ENCODE peak calls at places on chromosomes 13 and 19, in six cellular contexts. One of them, this sample, is unnamed.

GRCh38 chr13:109989155-109989554 is 202.8 kb upstream of the IRS2 start:
- DNase-seq in spleen: no peak
- DNase-seq in GM12891: no peak
- DNase-seq in GM12878: no peak
- DNase-seq in prostate gland: no peak
- DNase-seq in suprapubic skin: no peak
- DNase-seq in this sample: no peak

GRCh38 chr13:36329355-36329754 is 16.8 kb downstream of the SPART start:
- DNase-seq in spleen: no peak
- DNase-seq in GM12891: no peak
- DNase-seq in GM12878: no peak
- DNase-seq in prostate gland: no peak
- DNase-seq in suprapubic skin: no peak
- DNase-seq in this sample: no peak

GRCh38 chr19:47503130-47503822 is 11.6 kb downstream of the NAPA start:
- DNase-seq in spleen: no peak
- DNase-seq in GM12891: no peak
- DNase-seq in GM12878: no peak
- DNase-seq in prostate gland: no peak
- DNase-seq in suprapubic skin: no peak
- DNase-seq in this sample: no peak

GRCh38 chr13:73166204-73166603 is 107.4 kb downstream of the KLF5 start:
- DNase-seq in spleen: no peak
- DNase-seq in GM12891: no peak
- DNase-seq in GM12878: no peak
- DNase-seq in prostate gland: no peak
- DNase-seq in suprapubic skin: no peak
- DNase-seq in this sample: no peak

GRCh38 chr13:30730526-30730925 is 4.8 kb upstream of the ALOX5AP start:
- DNase-seq in spleen: no peak
- DNase-seq in GM12891: no peak
- DNase-seq in GM12878: no peak
- DNase-seq in prostate gland: no peak
- DNase-seq in suprapubic skin: no peak
- DNase-seq in this sample: no peak

GRCh38 chr13:49421391-49421790 is 22.5 kb downstream of the CAB39L start:
- DNase-seq in spleen: no peak
- DNase-seq in GM12891: no peak
- DNase-seq in GM12878: peak; percentile 24
- DNase-seq in prostate gland: no peak
- DNase-seq in suprapubic skin: no peak
- DNase-seq in this sample: peak; percentile 6

GRCh38 chr13:78576266-78576665 is 27.1 kb downstream of the POU4F1 start:
- DNase-seq in spleen: no peak
- DNase-seq in GM12891: no peak
- DNase-seq in GM12878: no peak
- DNase-seq in prostate gland: no peak
- DNase-seq in suprapubic skin: no peak
- DNase-seq in this sample: no peak

GRCh38 chr19:58227964-58228583 is 640 bp upstream of the ZNF544 start:
- DNase-seq in spleen: no peak
- DNase-seq in GM12891: no peak
- DNase-seq in GM12878: no peak
- DNase-seq in prostate gland: no peak
- DNase-seq in suprapubic skin: no peak
- DNase-seq in this sample: no peak

GRCh38 chr13:100491164-100491847 is 97.3 kb downstream of the GGACT start:
- DNase-seq in spleen: no peak
- DNase-seq in GM12891: no peak
- DNase-seq in GM12878: no peak
- DNase-seq in prostate gland: no peak
- DNase-seq in suprapubic skin: no peak
- DNase-seq in this sample: no peak

GRCh38 chr19:45999653-46000121 is 4.4 kb downstream of the CCDC61 start:
- DNase-seq in spleen: no peak
- DNase-seq in GM12891: no peak
- DNase-seq in GM12878: no peak
- DNase-seq in prostate gland: no peak
- DNase-seq in suprapubic skin: no peak
- DNase-seq in this sample: no peak

GRCh38 chr13:91588541-91588940 is 190.1 kb downstream of the GPC5 start:
- DNase-seq in spleen: no peak
- DNase-seq in GM12891: no peak
- DNase-seq in GM12878: no peak
- DNase-seq in prostate gland: no peak
- DNase-seq in suprapubic skin: no peak
- DNase-seq in this sample: no peak

GRCh38 chr13:30052127-30052526 is 201.7 kb upstream of the UBL3 start:
- DNase-seq in spleen: no peak
- DNase-seq in GM12891: no peak
- DNase-seq in GM12878: no peak
- DNase-seq in prostate gland: no peak
- DNase-seq in suprapubic skin: no peak
- DNase-seq in this sample: no peak

GRCh38 chr13:90168953-90169352 is 1178.5 kb upstream of the MIR17HG start:
- DNase-seq in spleen: no peak
- DNase-seq in GM12891: no peak
- DNase-seq in GM12878: no peak
- DNase-seq in prostate gland: no peak
- DNase-seq in suprapubic skin: no peak
- DNase-seq in this sample: no peak

GRCh38 chr13:25930655-25931054 is 121.2 kb downstream of the SHISA2 start:
- DNase-seq in spleen: no peak
- DNase-seq in GM12891: no peak
- DNase-seq in GM12878: no peak
- DNase-seq in prostate gland: no peak
- DNase-seq in suprapubic skin: no peak
- DNase-seq in this sample: no peak

GRCh38 chr13:47426126-47426849 is 529.4 kb upstream of the HTR2A start:
- DNase-seq in spleen: no peak
- DNase-seq in GM12891: no peak
- DNase-seq in GM12878: no peak
- DNase-seq in prostate gland: no peak
- DNase-seq in suprapubic skin: no peak
- DNase-seq in this sample: no peak

GRCh38 chr13:51364404-51365008 is 25.0 kb downstream of the SERPINE3 start:
- DNase-seq in spleen: no peak
- DNase-seq in GM12891: no peak
- DNase-seq in GM12878: no peak
- DNase-seq in prostate gland: no peak
- DNase-seq in suprapubic skin: no peak
- DNase-seq in this sample: no peak

GRCh38 chr19:18068395-18068794 is 18.3 kb downstream of the IL12RB1 start:
- DNase-seq in spleen: no peak
- DNase-seq in GM12891: no peak
- DNase-seq in GM12878: no peak
- DNase-seq in prostate gland: no peak
- DNase-seq in suprapubic skin: no peak
- DNase-seq in this sample: no peak

GRCh38 chr19:11196406-11197287 is 698 bp downstream of the KANK2 start:
- DNase-seq in spleen: peak; percentile 79
- DNase-seq in GM12891: no peak
- DNase-seq in GM12878: no peak
- DNase-seq in prostate gland: no peak
- DNase-seq in suprapubic skin: no peak
- DNase-seq in this sample: no peak

GRCh38 chr13:19634129-19634740 is 776 bp downstream of the MPHOSPH8 start:
- DNase-seq in spleen: no peak
- DNase-seq in GM12891: no peak
- DNase-seq in GM12878: no peak
- DNase-seq in prostate gland: peak; percentile 32
- DNase-seq in suprapubic skin: no peak
- DNase-seq in this sample: no peak

GRCh38 chr19:46355234-46355990 is 8.5 kb downstream of the PPP5C start:
- DNase-seq in spleen: no peak
- DNase-seq in GM12891: no peak
- DNase-seq in GM12878: no peak
- DNase-seq in prostate gland: no peak
- DNase-seq in suprapubic skin: no peak
- DNase-seq in this sample: no peak

GRCh38 chr19:43470288-43470687 is 4.9 kb upstream of the LYPD3 start:
- DNase-seq in spleen: no peak
- DNase-seq in GM12891: no peak
- DNase-seq in GM12878: no peak
- DNase-seq in prostate gland: no peak
- DNase-seq in suprapubic skin: no peak
- DNase-seq in this sample: no peak

GRCh38 chr19:9785367-9786331 is 17.1 kb upstream of the ZNF846 start:
- DNase-seq in spleen: peak; percentile 98
- DNase-seq in GM12891: peak; percentile 85
- DNase-seq in GM12878: peak; percentile 67
- DNase-seq in prostate gland: peak; percentile 99
- DNase-seq in suprapubic skin: peak; percentile 99
- DNase-seq in this sample: peak; percentile 80

GRCh38 chr13:41970918-41971317 is 10.0 kb upstream of the VWA8 start:
- DNase-seq in spleen: no peak
- DNase-seq in GM12891: no peak
- DNase-seq in GM12878: no peak
- DNase-seq in prostate gland: no peak
- DNase-seq in suprapubic skin: no peak
- DNase-seq in this sample: no peak

GRCh38 chr19:28586501-28586900 is 626.5 kb downstream of the UQCRFS1 start:
- DNase-seq in spleen: no peak
- DNase-seq in GM12891: no peak
- DNase-seq in GM12878: no peak
- DNase-seq in prostate gland: no peak
- DNase-seq in suprapubic skin: no peak
- DNase-seq in this sample: no peak

GRCh38 chr19:32351807-32352630 is 6.6 kb downstream of the ZNF507 start:
- DNase-seq in spleen: no peak
- DNase-seq in GM12891: no peak
- DNase-seq in GM12878: no peak
- DNase-seq in prostate gland: no peak
- DNase-seq in suprapubic skin: no peak
- DNase-seq in this sample: no peak

DNA sequence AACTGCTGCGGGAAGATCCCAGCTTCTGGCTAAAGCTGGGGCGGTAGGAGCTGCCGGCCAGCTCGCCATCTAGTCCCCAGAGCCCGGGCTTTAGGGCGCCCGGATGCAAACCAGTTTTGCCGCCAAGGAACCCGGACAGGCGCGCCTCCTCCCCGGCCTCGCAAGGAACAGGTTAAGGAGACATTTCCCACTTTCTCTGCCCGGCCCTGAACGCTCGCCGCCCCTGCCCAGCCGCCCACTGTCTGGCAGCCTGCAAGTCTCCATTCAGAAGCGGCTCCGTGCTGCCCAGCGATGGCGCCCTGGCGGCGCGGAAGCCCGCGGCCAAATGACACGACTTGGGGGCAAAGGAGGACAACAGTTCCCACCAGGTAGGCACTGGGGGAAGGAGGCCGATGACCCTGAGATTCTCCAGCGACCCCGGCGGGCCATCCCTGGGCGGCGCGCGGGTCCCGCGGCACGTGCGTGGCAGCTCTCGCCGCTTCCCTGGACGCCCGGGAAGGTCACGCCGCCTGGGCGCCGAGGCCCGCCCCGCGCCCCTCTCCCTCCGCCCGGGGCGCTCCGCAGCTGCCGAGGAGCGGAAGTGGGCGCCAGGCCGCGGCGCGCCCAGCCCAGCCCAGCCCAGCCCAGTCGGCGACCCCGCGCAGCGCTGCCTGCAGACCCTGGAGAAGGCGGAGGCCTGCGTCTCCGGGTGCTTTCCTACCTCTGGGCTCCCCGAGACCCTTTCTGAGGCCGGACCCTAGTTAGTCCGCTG is 42.2 kb upstream of the HNRNPA1L2 start:
- DNase-seq in spleen: peak; percentile 77
- DNase-seq in GM12891: no peak
- DNase-seq in GM12878: no peak
- DNase-seq in prostate gland: peak; percentile 33
- DNase-seq in suprapubic skin: no peak
- DNase-seq in this sample: peak; percentile 36
- TF ChIP-seq POLR2A in spleen: no peak
- TF ChIP-seq POLR2A in GM12891: no peak
- TF ChIP-seq POLR2A in GM12878: no peak
- TF ChIP-seq POLR2A in prostate gland: no peak
- TF ChIP-seq POLR2A in suprapubic skin: no peak
- TF ChIP-seq POLR2A in this sample: no peak

GRCh38 chr19:5676105-5676671 is 4.1 kb downstream of the MICOS13 start:
- DNase-seq in spleen: no peak
- DNase-seq in GM12891: no peak
- DNase-seq in GM12878: no peak
- DNase-seq in prostate gland: no peak
- DNase-seq in suprapubic skin: no peak
- DNase-seq in this sample: no peak
- TF ChIP-seq POLR2AphosphoS5 in spleen: no peak
- TF ChIP-seq POLR2AphosphoS5 in GM12891: no peak
- TF ChIP-seq POLR2AphosphoS5 in GM12878: no peak
- TF ChIP-seq POLR2AphosphoS5 in prostate gland: no peak
- TF ChIP-seq POLR2AphosphoS5 in suprapubic skin: no peak
- TF ChIP-seq POLR2AphosphoS5 in this sample: no peak

DNA sequence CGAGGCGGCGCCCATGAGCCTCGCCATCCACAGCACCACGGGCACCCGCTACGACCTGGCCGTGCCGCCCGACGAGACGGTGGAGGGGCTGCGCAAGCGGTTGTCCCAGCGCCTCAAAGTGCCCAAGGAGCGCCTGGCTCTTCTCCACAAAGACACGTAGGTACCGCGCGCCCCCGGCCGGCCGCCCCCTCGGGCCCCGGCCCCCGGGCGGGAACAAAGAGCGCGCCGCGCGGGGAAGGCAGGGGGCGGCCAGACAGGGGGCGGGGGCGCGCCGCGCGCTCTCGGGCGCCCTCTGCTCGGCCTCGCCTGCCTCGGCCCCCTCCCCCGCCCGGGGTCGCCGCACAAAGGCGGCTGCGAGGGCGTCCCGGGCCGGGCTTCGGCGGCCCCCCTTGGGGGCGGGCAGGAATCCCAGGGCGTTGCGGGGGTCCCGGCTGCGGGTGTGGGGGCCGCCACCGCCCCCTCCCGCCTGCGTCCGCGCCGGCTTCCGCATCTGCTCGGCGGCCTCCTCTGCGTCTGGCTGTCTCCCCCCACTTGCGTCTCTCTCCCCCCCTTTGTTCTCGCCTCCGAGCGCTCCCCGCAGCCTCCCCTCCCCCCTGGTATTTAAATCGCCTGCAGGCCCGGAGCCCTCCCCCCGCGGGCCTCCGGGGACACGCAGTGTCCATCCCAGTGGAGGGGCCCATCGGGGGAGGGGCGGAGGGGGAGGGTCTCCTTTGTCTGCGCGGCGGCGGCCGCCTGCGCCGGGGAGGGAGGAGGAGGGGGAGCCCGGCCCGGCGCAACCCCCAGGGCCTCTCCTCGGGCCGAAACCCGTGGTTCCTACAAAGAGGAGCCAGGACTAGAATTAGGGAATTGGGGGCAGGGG is 2.2 kb downstream of the MIDN start:
- DNase-seq in spleen: peak; percentile 93
- DNase-seq in GM12891: no peak
- DNase-seq in GM12878: no peak
- DNase-seq in prostate gland: peak; percentile 59
- DNase-seq in suprapubic skin: no peak
- DNase-seq in this sample: no peak
- TF ChIP-seq POLR2A in spleen: no peak
- TF ChIP-seq POLR2A in GM12891: no peak
- TF ChIP-seq POLR2A in GM12878: no peak
- TF ChIP-seq POLR2A in prostate gland: no peak
- TF ChIP-seq POLR2A in suprapubic skin: no peak
- TF ChIP-seq POLR2A in this sample: no peak

DNA sequence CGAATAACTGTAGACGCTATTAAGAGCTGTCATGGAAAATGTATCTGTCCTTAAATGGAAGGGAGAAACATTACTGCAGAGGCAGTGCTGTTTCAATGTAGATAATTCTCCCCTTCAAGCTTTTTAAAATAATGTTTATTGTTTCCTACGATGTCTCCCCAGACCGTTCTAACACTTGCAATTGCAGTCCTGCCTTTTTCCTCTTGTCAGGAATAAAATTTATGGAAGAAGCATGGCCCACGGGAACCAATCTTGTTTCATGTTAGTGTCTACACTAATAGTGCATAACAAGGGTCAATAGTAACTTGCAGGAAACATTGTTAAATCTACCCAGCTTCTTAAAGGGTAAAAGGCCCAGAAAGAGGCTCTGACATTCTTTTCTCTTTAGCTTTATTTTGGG is 159.6 kb downstream of the GPC6 start:
- DNase-seq in spleen: no peak
- DNase-seq in GM12891: no peak
- DNase-seq in GM12878: no peak
- DNase-seq in prostate gland: no peak
- DNase-seq in suprapubic skin: no peak
- DNase-seq in this sample: no peak
- TF ChIP-seq POLR2AphosphoS5 in spleen: no peak
- TF ChIP-seq POLR2AphosphoS5 in GM12891: no peak
- TF ChIP-seq POLR2AphosphoS5 in GM12878: no peak
- TF ChIP-seq POLR2AphosphoS5 in prostate gland: no peak
- TF ChIP-seq POLR2AphosphoS5 in suprapubic skin: no peak
- TF ChIP-seq POLR2AphosphoS5 in this sample: no peak